ENCODE peak calls at places on chromosomes 2 and 18, in four cellular contexts. D is fibroblast of lung, J is small intestine, C is left colon. L is an unnamed sample.
A peak's percentile ranks its signal among the peaks of the same experiment; 100 is the strongest.

GRCh38 chr2:218832520-218832919 is 917 bp upstream of the PRKAG3 start:
- DNase-seq in D (no peak), J (no peak), C (no peak), L (no peak)

GRCh38 chr2:189222440-189222839 is 42.9 kb upstream of the COL5A2 start:
- DNase-seq in D (peak; percentile 71), J (peak; percentile 53), C (peak; percentile 59), L (peak; percentile 46)

GRCh38 chr2:23414876-23415275 is 29.9 kb downstream of the KLHL29 start:
- DNase-seq in D (no peak), J (no peak), C (no peak), L (no peak)

GRCh38 chr2:126771501-126772195 is 115.7 kb downstream of the GYPC start:
- DNase-seq in D (no peak), J (no peak), C (no peak), L (no peak)

GRCh38 chr2:241827394-241827793 is 18.4 kb downstream of the NEU4 start:
- DNase-seq in D (no peak), J (no peak), C (no peak), L (no peak)

GRCh38 chr2:112710956-112711355 is 9.9 kb upstream of the NT5DC4 start:
- DNase-seq in D (no peak), J (no peak), C (no peak), L (no peak)

GRCh38 chr2:24342110-24342910 is 18.0 kb downstream of the ITSN2 start:
- DNase-seq in D (peak; percentile 56), J (peak; percentile 57), C (no peak), L (no peak)

GRCh38 chr18:49486617-49486958 is 446 bp downstream of the C18orf32 start:
- DNase-seq in D (peak; percentile 19), J (no peak), C (no peak), L (no peak)

GRCh38 chr2:237967463-237967871 is 653 bp downstream of the UBE2F start:
- DNase-seq in D (peak; percentile 14), J (peak; percentile 40), C (peak; percentile 51), L (peak; percentile 61)

GRCh38 chr2:222861411-222862067 is 703 bp downstream of the ACSL3 start:
- DNase-seq in D (peak; percentile 37), J (peak; percentile 32), C (peak; percentile 59), L (no peak)

GRCh38 chr2:239499989-239500914 is 99.4 kb upstream of the HDAC4 start:
- DNase-seq in D (peak; percentile 26), J (no peak), C (no peak), L (no peak)

GRCh38 chr2:120108049-120108448 is 95.2 kb downstream of the EPB41L5 start:
- DNase-seq in D (peak; percentile 84), J (peak; percentile 61), C (peak; percentile 14), L (peak; percentile 40)

GRCh38 chr2:235263205-235264120 is 230.4 kb upstream of the AGAP1 start:
- DNase-seq in D (peak; percentile 94), J (peak; percentile 54), C (peak; percentile 72), L (no peak)

GRCh38 chr2:105042189-105042588 is 4.3 kb downstream of the MRPS9 start:
- DNase-seq in D (no peak), J (no peak), C (no peak), L (no peak)

GRCh38 chr2:177964892-177965291 is 107.7 kb downstream of the PDE11A start:
- DNase-seq in D (no peak), J (no peak), C (no peak), L (no peak)

GRCh38 chr2:4962419-4962818 is 729.8 kb upstream of the SOX11 start:
- DNase-seq in D (no peak), J (no peak), C (no peak), L (no peak)

GRCh38 chr2:3571284-3571683 is 3.8 kb upstream of the RPS7 start:
- DNase-seq in D (peak; percentile 93), J (no peak), C (no peak), L (no peak)

GRCh38 chr2:150125708-150126107 is 361.8 kb downstream of the RND3 start:
- DNase-seq in D (peak; percentile 90), J (no peak), C (no peak), L (no peak)

GRCh38 chr2:113187771-113188170 is 14.0 kb downstream of the PSD4 start:
- DNase-seq in D (no peak), J (no peak), C (no peak), L (no peak)

GRCh38 chr18:31487251-31488015 is 10.5 kb upstream of the DSG2 start:
- DNase-seq in D (peak; percentile 97), J (no peak), C (no peak), L (no peak)

GRCh38 chr2:216339456-216340279 is 32.6 kb downstream of the MARCHF4 start:
- DNase-seq in D (peak; percentile 80), J (no peak), C (no peak), L (no peak)

GRCh38 chr2:218284106-218284811 is 8.0 kb downstream of the TMBIM1 start:
- DNase-seq in D (peak; percentile 82), J (peak; percentile 82), C (peak; percentile 54), L (peak; percentile 76)

GRCh38 chr2:94986392-94986963 is 39.0 kb upstream of the MAL start:
- DNase-seq in D (peak; percentile 56), J (peak; percentile 44), C (peak; percentile 65), L (peak; percentile 29)

GRCh38 chr2:47303341-47304148 is 99.4 kb upstream of the MSH2 start:
- DNase-seq in D (no peak), J (no peak), C (no peak), L (no peak)

GRCh38 chr2:143422681-143423080 is 293.5 kb downstream of the ARHGAP15 start:
- DNase-seq in D (no peak), J (no peak), C (no peak), L (no peak)

GRCh38 chr18:45090526-45091140 is 409.9 kb downstream of the SETBP1 start:
- DNase-seq in D (no peak), J (no peak), C (no peak), L (no peak)

GRCh38 chr2:220504890-220505564 is 877.6 kb downstream of the SLC4A3 start:
- DNase-seq in D (peak; percentile 54), J (no peak), C (peak; percentile 10), L (no peak)

L was measured in pancreas.